ENCODE peak calls at places on chromosomes 13 and 19, in five cellular contexts. L, S, M, U and W are unnamed samples. For H3K4me1, the result is how much of the 10 kb centered on the place peaks cover.

GRCh38 chr13:90686438-90686837 is 661.0 kb upstream of the MIR17HG start:
- DNase-seq in L (no peak), S (no peak), M (peak), U (no peak), W (no peak)

GRCh38 chr13:26074706-26075105 is 22.9 kb upstream of the SHISA2 start:
- DNase-seq in L (no peak), S (no peak), M (peak), U (no peak), W (peak)

GRCh38 chr19:12733369-12733896 is 1.1 kb downstream of the TRIR start:
- DNase-seq in L (peak), S (no peak), M (peak), U (no peak), W (peak)

GRCh38 chr13:20105161-20105689 is 55.6 kb downstream of the GJA3 start:
- DNase-seq in L (no peak), S (no peak), M (no peak), U (peak), W (no peak)

GRCh38 chr13:41858783-41859182 is 102.1 kb downstream of the VWA8 start:
- DNase-seq in L (no peak), S (no peak), M (no peak), U (no peak), W (no peak)

GRCh38 chr13:20891034-20891433 is 11.5 kb downstream of the XPO4 start:
- DNase-seq in L (no peak), S (no peak), M (no peak), U (no peak), W (no peak)

GRCh38 chr19:14117668-14118164 is at the start of gene PRKACA:
- DNase-seq in L (peak), S (peak), M (peak), U (peak), W (peak)

GRCh38 chr19:41255171-41255570 is 9.0 kb upstream of the HNRNPUL1 start:
- DNase-seq in L (no peak), S (no peak), M (no peak), U (no peak), W (no peak)

GRCh38 chr13:111961236-111961635 is 105.7 kb upstream of the SOX1 start:
- DNase-seq in L (no peak), S (no peak), M (no peak), U (no peak), W (no peak)

GRCh38 chr19:33814181-33815165 is 17.8 kb downstream of the KCTD15 start:
- DNase-seq in L (no peak), S (peak), M (no peak), U (no peak), W (no peak)

GRCh38 chr19:10537668-10538067 is 6.0 kb upstream of the ATG4D start:
- DNase-seq in L (no peak), S (no peak), M (no peak), U (no peak), W (no peak)

GRCh38 chr19:17647071-17648020 is 40.8 kb downstream of the UNC13A start:
- DNase-seq in L (no peak), S (no peak), M (no peak), U (no peak), W (no peak)

DNA sequence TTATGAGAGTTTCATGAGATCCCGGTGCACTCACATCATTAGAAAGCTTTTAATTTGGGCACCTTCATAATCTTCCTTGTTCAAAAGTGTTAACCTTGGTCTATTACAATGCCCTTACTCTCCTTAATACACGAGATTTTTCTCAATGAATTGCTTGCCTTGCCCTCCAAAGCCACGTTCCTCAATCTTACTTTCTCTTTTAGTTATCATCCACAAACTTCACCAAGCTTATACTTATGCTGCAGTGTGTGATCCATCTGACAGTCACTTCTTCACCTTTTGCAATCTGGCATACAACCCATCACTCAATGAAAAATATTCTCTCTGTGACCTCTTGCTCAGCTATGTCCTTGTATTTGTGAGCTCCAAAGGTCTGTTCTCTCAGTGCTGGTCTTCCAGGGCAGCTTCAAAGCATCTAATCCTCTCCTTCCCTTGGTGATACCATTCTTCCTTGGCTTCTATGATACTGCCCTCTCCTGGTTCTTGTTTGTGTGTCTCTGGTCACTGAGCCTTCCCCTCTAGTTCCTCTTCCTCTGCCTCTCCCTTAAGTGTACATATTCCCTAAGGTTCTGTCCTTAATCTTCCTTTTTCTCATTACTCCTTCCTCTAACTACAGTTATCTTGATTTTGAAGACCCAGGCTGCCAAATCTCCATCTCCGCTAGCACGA is 202.2 kb upstream of the STARD13 start:
- DNase-seq in L (peak), S (no peak), M (peak), U (no peak), W (no peak)
- TF ChIP-seq CTCF in L (no peak), S (peak), M (no peak), U (peak), W (no peak)

GRCh38 chr13:99505814-99506269 is 4.6 kb downstream of the TM9SF2 start:
- DNase-seq in L (no peak), S (no peak), M (peak), U (no peak), W (no peak)

GRCh38 chr13:99498304-99499161 is 2.7 kb upstream of the TM9SF2 start:
- DNase-seq in L (peak), S (peak), M (peak), U (peak), W (peak)

GRCh38 chr13:99501952-99502310 is 659 bp downstream of the TM9SF2 start:
- DNase-seq in L (peak), S (peak), M (peak), U (no peak), W (no peak)

GRCh38 chr13:99500839-99501134 is 485 bp upstream of the TM9SF2 start:
- DNase-seq in L (no peak), S (no peak), M (no peak), U (no peak), W (no peak)

DNA sequence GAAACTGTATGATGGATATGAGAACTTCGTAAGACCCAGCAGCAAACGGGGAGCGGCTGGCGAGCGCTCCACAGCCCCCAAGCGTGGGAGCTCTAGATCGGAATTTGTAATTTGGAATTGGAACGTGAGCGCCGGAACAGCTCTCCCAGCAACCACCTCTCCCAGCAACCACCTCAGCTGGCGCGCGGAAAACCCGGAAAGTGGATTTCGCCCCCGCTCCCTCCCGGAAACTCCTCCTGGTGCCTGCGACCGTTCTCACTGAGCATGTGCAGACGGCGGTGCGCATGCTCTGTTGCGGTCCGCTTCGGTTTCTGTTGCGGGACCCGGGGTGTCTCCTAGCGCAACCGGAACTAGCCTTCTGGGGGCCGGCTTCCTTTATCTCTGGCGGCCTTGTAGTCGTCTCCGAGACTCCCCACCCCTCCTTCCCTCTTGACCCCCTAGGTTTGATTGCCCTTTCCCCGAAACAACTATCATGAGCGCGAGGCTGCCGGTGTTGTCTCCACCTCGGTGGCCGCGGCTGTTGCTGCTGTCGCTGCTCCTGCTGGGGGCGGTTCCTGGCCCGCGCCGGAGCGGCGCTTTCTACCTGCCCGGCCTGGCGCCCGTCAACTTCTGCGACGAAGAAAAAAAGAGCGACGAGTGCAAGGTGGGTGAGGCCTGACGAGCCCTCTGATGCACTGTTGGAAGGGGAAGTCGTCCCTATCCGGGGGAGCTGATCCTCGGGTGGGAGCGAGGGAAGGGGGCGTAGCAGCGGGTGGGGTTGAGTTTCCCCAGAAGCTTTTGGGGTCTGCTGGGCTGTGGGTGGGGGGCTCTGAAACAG is at the start of gene TM9SF2:
- DNase-seq in L (peak), S (peak), M (peak), U (peak), W (peak)
- H3K4me1 ChIP-seq in L (under half), S (half or more), M (under half), U (under half), W (under half)

GRCh38 chr13:91813255-91813654 is 414.8 kb downstream of the GPC5 start:
- DNase-seq in L (no peak), S (no peak), M (no peak), U (no peak), W (no peak)

DNA sequence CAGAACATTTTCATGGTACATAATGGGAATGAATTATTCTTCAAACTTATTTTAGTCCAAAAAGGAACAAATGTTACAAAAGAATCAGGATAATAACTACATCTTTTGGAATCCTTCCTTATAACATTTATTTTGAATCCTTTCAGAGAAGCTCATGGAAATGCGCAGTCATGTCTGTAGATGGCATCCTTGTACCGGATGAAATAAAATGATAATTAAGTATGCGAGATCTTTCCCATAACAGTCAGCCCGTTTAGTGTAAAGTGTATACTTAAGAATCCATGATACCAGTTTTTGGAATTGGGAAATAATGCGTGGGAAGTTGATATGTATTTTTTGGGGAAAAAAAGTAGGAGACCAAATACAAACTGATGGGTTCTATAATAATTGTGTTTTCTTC is 418.8 kb downstream of the GPC5 start:
- DNase-seq in L (no peak), S (no peak), M (peak), U (no peak), W (peak)
- TF ChIP-seq CTCF in L (no peak), S (no peak), M (no peak), U (no peak), W (no peak)

DNA sequence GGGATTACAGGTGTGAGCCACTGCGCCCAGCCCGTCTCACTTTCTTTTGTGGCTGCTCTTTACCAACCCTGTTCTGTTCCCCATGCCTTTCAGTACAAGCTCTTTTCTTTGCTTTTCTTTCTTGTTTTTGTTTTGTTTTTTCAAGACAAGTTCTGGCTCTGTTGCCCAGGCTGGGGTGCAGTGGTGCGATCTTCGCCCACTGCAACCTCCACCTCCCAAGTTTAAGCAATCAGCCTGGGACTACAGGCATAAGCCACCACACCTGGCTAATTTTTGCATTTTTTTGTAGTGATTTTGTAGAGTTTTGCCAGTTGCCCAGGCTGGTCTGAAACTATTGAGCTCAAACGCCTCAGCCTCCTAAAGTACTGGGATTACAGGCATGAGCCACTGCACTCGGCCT is 3.7 kb downstream of the CERS4 start:
- DNase-seq in L (no peak), S (no peak), M (no peak), U (no peak), W (no peak)
- H3K4me1 ChIP-seq in L (under half), S (under half), M (under half), U (under half), W (under half)

GRCh38 chr13:30796833-30797601 is 61.7 kb downstream of the ALOX5AP start:
- DNase-seq in L (no peak), S (no peak), M (no peak), U (no peak), W (no peak)

GRCh38 chr13:30797847-30798246 is 62.5 kb downstream of the ALOX5AP start:
- DNase-seq in L (no peak), S (no peak), M (no peak), U (no peak), W (no peak)

GRCh38 chr13:30800107-30800506 is 64.8 kb downstream of the ALOX5AP start:
- DNase-seq in L (no peak), S (no peak), M (no peak), U (no peak), W (no peak)

GRCh38 chr13:30798776-30799625 is 63.7 kb downstream of the ALOX5AP start:
- DNase-seq in L (no peak), S (no peak), M (no peak), U (no peak), W (no peak)

GRCh38 chr13:30796132-30796832 is 60.9 kb downstream of the ALOX5AP start:
- DNase-seq in L (no peak), S (no peak), M (peak), U (no peak), W (no peak)
- TF ChIP-seq CTCF in L (no peak), S (no peak), M (no peak), U (no peak), W (no peak)

DNA sequence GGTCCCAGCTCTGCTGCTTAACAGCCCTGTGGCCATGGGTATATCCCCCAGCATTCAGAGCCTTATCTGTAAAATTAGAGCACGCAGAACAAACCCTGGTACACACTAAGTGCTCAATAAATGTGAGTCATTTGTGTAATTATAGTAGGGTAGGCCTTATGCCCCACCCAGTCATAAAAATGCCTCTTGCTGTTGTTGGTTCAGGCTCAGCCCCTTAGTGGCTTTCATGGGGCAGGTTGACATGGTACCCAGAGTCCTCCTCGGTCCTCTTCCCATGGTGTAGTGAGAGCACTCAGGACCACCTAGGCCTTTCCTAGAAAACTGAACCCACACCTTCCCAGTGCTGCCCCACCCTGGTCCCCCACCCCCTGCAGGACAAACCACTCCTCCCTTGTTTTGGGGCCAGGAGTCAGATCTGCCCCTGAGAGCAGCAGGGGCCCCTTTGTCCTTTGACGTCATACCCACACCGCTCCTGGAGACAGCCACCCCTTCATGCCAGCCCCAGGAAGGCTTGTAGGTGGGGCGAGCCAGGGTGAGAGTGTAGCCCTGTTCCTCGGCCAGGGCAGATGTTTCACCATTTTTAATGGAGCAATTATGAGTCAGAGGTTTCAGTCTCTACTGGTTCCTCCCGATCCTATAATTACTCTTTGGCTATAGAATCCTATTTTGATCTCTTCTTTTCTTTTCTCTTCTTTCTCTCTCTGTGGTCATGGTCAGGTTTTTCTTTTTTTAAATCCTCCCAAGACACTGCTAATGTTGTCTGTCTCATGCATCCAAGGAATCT is 36.8 kb downstream of the ACTN4 start:
- DNase-seq in L (peak), S (peak), M (peak), U (peak), W (peak)
- H3K4me1 ChIP-seq in L (under half), S (half or more), M (half or more), U (half or more), W (half or more)

GRCh38 chr19:53076984-53077383 is 26.2 kb downstream of the ZNF160 start:
- DNase-seq in L (no peak), S (no peak), M (peak), U (no peak), W (peak)
- TF ChIP-seq CTCF in L (no peak), S (no peak), M (no peak), U (peak), W (peak)

DNA sequence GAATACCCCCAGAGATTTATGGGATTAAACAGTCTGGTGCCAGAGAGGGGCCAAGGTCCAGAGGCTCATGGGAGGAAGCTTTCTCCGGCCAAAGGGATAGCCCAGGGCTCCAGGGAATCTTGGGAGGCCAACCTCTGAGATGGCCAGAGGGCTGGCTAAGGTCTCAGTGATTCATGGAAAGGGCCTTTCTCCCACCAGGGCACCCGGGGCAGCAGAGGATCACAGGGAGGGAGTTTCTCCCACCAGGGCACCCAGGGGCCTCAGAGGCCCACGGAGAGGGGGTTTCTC is 15.0 kb downstream of the BCAT2 start:
- DNase-seq in L (peak), S (no peak), M (no peak), U (no peak), W (no peak)
- H3K4me1 ChIP-seq in L (under half), S (under half), M (under half), U (under half), W (under half)